ENCODE peak calls at places on chromosomes 7 and 10, in five cellular contexts. B, R, Q, W and O are unnamed samples.

GRCh38 chr7:121073463-121074099 is 85.1 kb downstream of the CPED1 start:
- DNase-seq in B (no peak), R (no peak), Q (no peak), W (no peak), O (no peak)

GRCh38 chr10:99850041-99850766 is 67.8 kb downstream of the ABCC2 start:
- DNase-seq in B (no peak), R (no peak), Q (no peak), W (no peak), O (no peak)

GRCh38 chr7:109986701-109987100 is 1104.2 kb upstream of the LRRN3 start:
- DNase-seq in B (no peak), R (no peak), Q (no peak), W (no peak), O (peak; percentile 20)

GRCh38 chr7:121504478-121504877 is 108.4 kb upstream of the FAM3C start:
- DNase-seq in B (peak; percentile 77), R (peak; percentile 47), Q (peak; percentile 51), W (no peak), O (peak; percentile 72)

GRCh38 chr10:69911571-69912528 is 110.1 kb downstream of the COL13A1 start:
- DNase-seq in B (peak; percentile 71), R (peak; percentile 44), Q (no peak), W (no peak), O (no peak)

GRCh38 chr10:109456566-109457361 is 466.5 kb downstream of the XPNPEP1 start:
- DNase-seq in B (peak; percentile 0), R (no peak), Q (no peak), W (no peak), O (no peak)

GRCh38 chr7:156566812-156567549 is 73.6 kb upstream of the RNF32 start:
- DNase-seq in B (no peak), R (no peak), Q (no peak), W (no peak), O (no peak)

GRCh38 chr7:100465299-100465698 is 1.2 kb upstream of the SPACDR start:
- DNase-seq in B (peak; percentile 26), R (no peak), Q (no peak), W (no peak), O (no peak)

GRCh38 chr10:118723467-118723866 is 31.3 kb downstream of the CACUL1 start:
- DNase-seq in B (no peak), R (no peak), Q (peak; percentile 29), W (no peak), O (no peak)

GRCh38 chr7:26948617-26949118 is 84.3 kb upstream of the SKAP2 start:
- DNase-seq in B (no peak), R (no peak), Q (no peak), W (no peak), O (no peak)

DNA sequence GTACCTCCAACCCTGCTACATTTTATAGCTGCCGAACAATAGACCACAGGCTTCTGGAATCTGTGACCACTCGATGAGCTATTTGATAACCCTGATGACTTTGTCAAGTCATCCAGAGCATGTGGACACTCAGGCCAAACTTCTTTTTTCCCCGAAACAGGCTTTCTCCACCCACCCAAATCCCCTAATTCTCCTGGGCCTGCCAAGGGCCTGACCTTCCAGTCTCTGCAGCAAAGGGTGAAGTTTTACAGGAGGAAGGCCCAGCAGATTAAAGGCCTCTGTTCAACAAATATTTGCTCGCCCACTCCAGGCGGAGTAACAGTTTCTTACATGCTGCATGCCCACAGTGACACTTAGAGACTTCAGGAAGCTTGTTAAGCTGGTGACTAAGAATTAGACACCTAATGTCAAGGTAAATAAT is 2.0 kb downstream of the JCAD start:
- DNase-seq in B (peak; percentile 41), R (no peak), Q (no peak), W (no peak), O (no peak)
- H3K4me3 ChIP-seq in B (peak overlapping the region; percentile 60), R (peak overlapping the region; percentile 57), Q (peak overlapping the region; percentile 83), W (no peak overlapping the region), O (no peak overlapping the region)

DNA sequence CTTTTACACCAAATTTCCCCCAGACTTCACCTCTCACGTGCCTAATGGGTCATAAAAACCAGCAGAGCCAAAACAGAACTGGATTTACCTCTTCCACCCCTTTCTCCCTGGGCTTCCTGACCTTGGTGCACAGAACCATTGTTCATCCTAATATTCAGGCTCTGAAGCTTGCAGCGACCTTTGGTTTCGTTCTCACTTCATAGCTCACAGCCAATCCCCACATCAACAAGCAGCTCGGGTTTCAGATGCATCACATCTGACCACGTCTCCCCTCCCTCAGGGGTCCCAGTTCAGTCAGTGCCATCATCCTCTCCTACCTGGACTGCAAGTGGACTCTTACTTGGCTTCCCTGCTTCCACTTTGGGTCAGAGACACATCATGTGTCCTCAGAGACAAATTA is 141.6 kb upstream of the DPP6 start:
- DNase-seq in B (no peak), R (no peak), Q (no peak), W (no peak), O (no peak)
- H3K4me3 ChIP-seq in B (no peak overlapping the region), R (no peak overlapping the region), Q (no peak overlapping the region), W (no peak overlapping the region), O (no peak overlapping the region)

DNA sequence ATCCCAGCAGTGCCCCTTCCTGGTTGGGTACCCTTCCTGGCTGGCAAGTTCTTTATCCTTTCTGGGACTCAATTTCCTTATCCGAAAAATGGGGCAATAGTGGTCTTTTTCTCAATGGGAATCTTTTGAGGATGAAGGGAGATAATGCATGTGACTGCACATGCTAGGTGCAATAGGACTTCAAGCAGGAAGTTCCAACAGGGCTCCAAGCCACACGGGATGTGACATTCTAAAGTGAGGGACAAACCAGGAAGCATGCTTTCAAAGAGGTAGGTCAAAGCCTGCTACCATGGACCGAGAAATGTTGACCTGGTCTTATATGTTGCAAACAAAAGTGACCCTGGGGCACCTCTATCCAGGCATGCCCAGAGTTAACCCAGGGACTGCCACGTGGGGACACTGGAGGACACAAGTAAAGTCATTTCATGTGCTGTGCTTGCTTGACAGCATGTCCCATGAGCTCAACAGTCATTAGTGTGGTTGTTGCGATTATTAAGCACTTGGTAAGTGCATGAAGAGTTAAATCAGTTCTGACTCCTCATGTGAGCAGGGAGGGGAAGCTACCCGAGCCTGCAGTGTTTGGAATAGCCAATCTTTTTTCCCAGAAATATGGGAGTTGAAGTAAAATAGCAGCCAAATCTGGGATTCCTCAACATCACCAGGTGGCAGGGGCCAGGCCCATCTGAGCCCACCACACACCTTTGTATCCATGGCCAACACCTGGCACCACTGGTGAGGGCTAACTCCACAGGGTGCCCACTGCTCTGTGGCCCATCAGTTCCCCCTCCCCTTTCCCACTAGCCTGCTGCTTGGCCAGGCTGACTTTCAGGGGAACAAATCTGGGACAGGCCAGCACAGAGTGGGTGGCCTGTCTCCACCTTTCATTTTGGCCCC is 5.7 kb downstream of the ARHGAP22 start:
- DNase-seq in B (no peak), R (no peak), Q (no peak), W (no peak), O (no peak)
- H3K4me3 ChIP-seq in B (no peak overlapping the region), R (no peak overlapping the region), Q (no peak overlapping the region), W (no peak overlapping the region), O (no peak overlapping the region)

GRCh38 chr10:49277973-49278372 is 21.0 kb upstream of the C10orf71 start:
- DNase-seq in B (no peak), R (no peak), Q (no peak), W (no peak), O (no peak)
- H3K4me3 ChIP-seq in B (no peak overlapping the region), R (no peak overlapping the region), Q (no peak overlapping the region), W (no peak overlapping the region), O (no peak overlapping the region)

DNA sequence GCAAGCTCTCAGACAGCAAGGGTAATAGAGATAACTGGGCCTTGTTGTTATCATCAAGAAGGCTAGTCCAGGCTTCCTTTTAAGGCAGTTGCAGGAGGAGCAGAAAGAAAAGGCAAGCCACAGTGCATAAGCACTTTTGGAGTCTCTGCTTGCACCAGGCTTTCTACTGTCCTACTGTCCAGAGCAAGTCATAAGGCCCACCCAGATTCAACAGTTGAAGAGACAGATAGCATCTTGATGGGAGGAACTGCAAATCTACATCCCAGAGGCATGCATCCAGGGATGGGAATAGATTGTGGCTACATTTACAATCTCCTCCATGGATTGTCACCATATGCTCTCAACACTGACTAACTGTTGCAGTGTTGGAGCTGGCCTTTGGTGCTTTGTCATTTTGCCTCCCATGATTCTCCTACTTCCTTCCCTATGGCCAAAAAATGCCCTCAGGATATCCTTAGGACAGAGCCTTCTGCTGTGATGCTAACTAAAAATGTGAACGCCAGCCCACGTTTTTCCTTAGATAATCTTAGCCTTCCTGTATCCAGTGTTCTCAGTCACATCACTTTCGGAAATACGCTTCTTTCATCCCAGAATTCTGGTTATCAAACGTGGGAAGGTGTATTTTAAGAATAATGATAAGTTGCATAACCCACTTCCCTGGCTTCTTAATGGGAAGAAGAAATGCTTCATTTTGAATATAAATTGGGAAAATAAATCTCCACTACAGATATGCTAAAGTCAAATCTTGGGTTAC is 3.7 kb downstream of the GIMAP4 start:
- DNase-seq in B (no peak), R (no peak), Q (no peak), W (no peak), O (no peak)
- H3K4me3 ChIP-seq in B (no peak overlapping the region), R (no peak overlapping the region), Q (no peak overlapping the region), W (no peak overlapping the region), O (no peak overlapping the region)

GRCh38 chr7:87598234-87599009 is 2.3 kb downstream of the ABCB1 start:
- DNase-seq in B (no peak), R (no peak), Q (no peak), W (no peak), O (no peak)

GRCh38 chr7:87604264-87604663 is 3.6 kb upstream of the ABCB1 start:
- DNase-seq in B (no peak), R (no peak), Q (no peak), W (no peak), O (no peak)

GRCh38 chr7:87599336-87599735 is 1.3 kb downstream of the ABCB1 start:
- DNase-seq in B (no peak), R (no peak), Q (no peak), W (peak; percentile 55), O (no peak)

GRCh38 chr7:87596696-87597095 is 4.0 kb downstream of the ABCB1 start:
- DNase-seq in B (no peak), R (no peak), Q (no peak), W (no peak), O (no peak)

DNA sequence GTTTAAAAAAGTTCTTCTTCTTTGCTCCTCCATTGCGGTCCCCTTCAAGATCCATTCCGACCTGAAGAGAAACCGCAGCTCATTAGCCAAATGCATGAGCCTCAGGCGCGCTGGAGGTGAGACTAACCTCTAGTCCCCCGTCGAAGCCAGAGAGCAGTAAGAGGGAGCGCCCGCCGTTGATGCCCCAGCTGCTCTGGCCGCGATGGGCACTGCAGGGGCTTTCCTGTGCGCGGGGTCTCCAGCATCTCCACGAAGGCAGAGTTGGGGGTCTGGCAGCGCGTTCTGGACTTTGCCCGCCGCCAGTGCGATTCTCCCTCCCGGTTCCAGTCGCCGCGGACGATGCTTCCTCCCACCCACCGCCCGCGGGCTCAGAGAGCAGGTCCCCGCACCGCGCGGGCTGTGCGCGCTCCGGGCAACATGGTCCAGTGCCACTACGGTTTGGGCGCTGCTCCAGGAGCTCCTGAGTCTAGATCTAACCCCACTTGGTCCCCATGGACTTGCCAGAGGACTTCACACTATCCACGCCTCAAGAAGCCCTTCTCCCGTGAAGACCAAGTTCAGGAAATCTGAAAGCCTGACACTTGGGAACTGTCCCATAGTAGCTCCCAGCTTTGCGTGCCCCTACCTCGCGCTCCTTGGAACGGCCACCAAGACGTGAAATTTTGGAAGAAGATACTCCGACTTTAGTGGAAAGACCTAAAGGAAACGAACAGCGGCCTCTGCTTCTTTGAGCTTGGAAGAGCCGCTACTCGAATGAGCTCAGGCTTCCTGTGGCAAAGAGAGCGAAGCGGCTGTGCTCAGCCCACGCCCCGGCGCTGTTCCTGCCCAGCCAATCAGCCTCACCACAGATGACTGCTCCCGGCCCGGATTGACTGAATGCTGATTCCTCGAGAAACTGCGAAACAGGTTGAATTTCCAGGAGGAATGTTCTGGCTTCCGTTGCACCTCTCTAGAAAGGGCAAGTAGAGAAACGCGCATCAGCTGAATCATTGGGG is at the start of gene ABCB1:
- DNase-seq in B (peak; percentile 45), R (peak; percentile 47), Q (no peak), W (no peak), O (peak; percentile 26)
- H3K4me3 ChIP-seq in B (peak within 1 kb of the TSS; percentile 44), R (peak within 1 kb of the TSS; percentile 31), Q (peak within 1 kb of the TSS; percentile 46), W (no peak within 1 kb of the TSS), O (peak within 1 kb of the TSS; percentile 65)